ENCODE peak calls at places on chromosomes 13 and 19, in nine cellular contexts. F is sigmoid colon, Z is esophagus squamous epithelium, W is choroid plexus epithelial cell, R is ascending aorta, O is AG04450, I is dorsolateral prefrontal cortex, M is epithelial cell of esophagus, Q is thoracic aorta. N is an unnamed sample.

GRCh38 chr19:53870485-53870844 is 2.8 kb downstream of the MYADM start:
- DNase-seq in F (no peak), Z (no peak), W (no peak), R (no peak), O (no peak), I (no peak), M (no peak), Q (no peak), N (no peak)

GRCh38 chr19:13833330-13834265 is 38.4 kb downstream of the ZSWIM4 start:
- DNase-seq in F (peak), Z (peak), W (peak), R (peak), O (peak), I (peak), M (peak), Q (peak), N (no peak)

GRCh38 chr13:34357435-34358232 is 539.7 kb downstream of the RFC3 start:
- DNase-seq in F (no peak), Z (no peak), W (peak), R (no peak), O (peak), I (no peak), M (peak), Q (no peak), N (peak)

GRCh38 chr19:18357442-18358264 is 17.3 kb downstream of the PGPEP1 start:
- DNase-seq in F (no peak), Z (no peak), W (no peak), R (no peak), O (no peak), I (no peak), M (no peak), Q (no peak), N (no peak)

GRCh38 chr19:18704054-18704453 is 20.6 kb downstream of the CRTC1 start:
- DNase-seq in F (no peak), Z (no peak), W (no peak), R (no peak), O (no peak), I (no peak), M (peak), Q (no peak), N (no peak)

GRCh38 chr13:27341616-27342015 is 71.0 kb downstream of the RASL11A start:
- DNase-seq in F (no peak), Z (no peak), W (no peak), R (no peak), O (no peak), I (no peak), M (peak), Q (no peak), N (no peak)

GRCh38 chr13:100022798-100023197 is 41.2 kb downstream of the ZIC2 start:
- DNase-seq in F (no peak), Z (no peak), W (no peak), R (no peak), O (no peak), I (no peak), M (peak), Q (no peak), N (no peak)

GRCh38 chr19:53903055-53903680 is 5.9 kb upstream of the CACNG7 start:
- DNase-seq in F (no peak), Z (no peak), W (peak), R (no peak), O (no peak), I (no peak), M (peak), Q (no peak), N (no peak)

GRCh38 chr19:58561373-58562125 is 3.1 kb upstream of the UBE2M start:
- DNase-seq in F (no peak), Z (no peak), W (no peak), R (no peak), O (no peak), I (no peak), M (no peak), Q (no peak), N (no peak)

GRCh38 chr19:55691561-55692481 is 16.8 kb downstream of the EPN1 start:
- DNase-seq in F (peak), Z (no peak), W (no peak), R (no peak), O (no peak), I (no peak), M (no peak), Q (no peak), N (no peak)

GRCh38 chr13:101211261-101211660 is 205.0 kb downstream of the NALCN start:
- DNase-seq in F (no peak), Z (no peak), W (peak), R (no peak), O (no peak), I (no peak), M (peak), Q (no peak), N (no peak)

GRCh38 chr19:53881482-53882390 is at the start of gene PRKCG:
- DNase-seq in F (no peak), Z (no peak), W (no peak), R (no peak), O (no peak), I (peak), M (peak), Q (no peak), N (no peak)

GRCh38 chr19:30115947-30116346 is 173.9 kb downstream of the URI1 start:
- DNase-seq in F (no peak), Z (no peak), W (no peak), R (no peak), O (no peak), I (no peak), M (no peak), Q (no peak), N (no peak)

GRCh38 chr19:32870981-32871451 is 1.4 kb upstream of the SLC7A9 start:
- DNase-seq in F (no peak), Z (no peak), W (no peak), R (no peak), O (no peak), I (no peak), M (peak), Q (no peak), N (no peak)

GRCh38 chr19:8396563-8397203 is 6.5 kb downstream of the RAB11B start:
- DNase-seq in F (peak), Z (no peak), W (peak), R (no peak), O (no peak), I (peak), M (peak), Q (no peak), N (no peak)

GRCh38 chr13:75507027-75508001 is 25.3 kb upstream of the TBC1D4 start:
- DNase-seq in F (no peak), Z (no peak), W (no peak), R (no peak), O (no peak), I (no peak), M (peak), Q (no peak), N (no peak)

GRCh38 chr13:52344108-52344507 is 61.9 kb downstream of the THSD1 start:
- DNase-seq in F (no peak), Z (no peak), W (no peak), R (no peak), O (no peak), I (no peak), M (peak), Q (no peak), N (no peak)

GRCh38 chr19:44696939-44697669 is 1.8 kb upstream of the CEACAM16 start:
- DNase-seq in F (no peak), Z (no peak), W (peak), R (no peak), O (no peak), I (no peak), M (no peak), Q (no peak), N (no peak)

GRCh38 chr19:23882493-23882892 is 32.2 kb upstream of the ZNF726 start:
- DNase-seq in F (no peak), Z (no peak), W (no peak), R (no peak), O (no peak), I (no peak), M (no peak), Q (no peak), N (peak)

GRCh38 chr13:36913463-36913862 is 6.6 kb downstream of the SMAD9 start:
- DNase-seq in F (no peak), Z (no peak), W (no peak), R (no peak), O (no peak), I (no peak), M (no peak), Q (no peak), N (no peak)

GRCh38 chr13:46716821-46717220 is 80.1 kb downstream of the ESD start:
- DNase-seq in F (no peak), Z (no peak), W (no peak), R (no peak), O (no peak), I (no peak), M (no peak), Q (no peak), N (no peak)

GRCh38 chr19:47514151-47514868 is 553 bp downstream of the NAPA start:
- DNase-seq in F (peak), Z (no peak), W (no peak), R (no peak), O (no peak), I (no peak), M (no peak), Q (no peak), N (no peak)

GRCh38 chr13:94007072-94007471 is 472.4 kb downstream of the DCT start:
- DNase-seq in F (no peak), Z (no peak), W (no peak), R (no peak), O (no peak), I (no peak), M (no peak), Q (no peak), N (peak)

GRCh38 chr13:21344662-21345176 is 114.4 kb downstream of the ZDHHC20 start:
- DNase-seq in F (no peak), Z (no peak), W (no peak), R (no peak), O (no peak), I (no peak), M (no peak), Q (no peak), N (no peak)

GRCh38 chr19:19540707-19541515 is 2.8 kb downstream of the CILP2 start:
- DNase-seq in F (no peak), Z (no peak), W (peak), R (no peak), O (no peak), I (no peak), M (peak), Q (no peak), N (no peak)

GRCh38 chr13:114112826-114113322 is 19.5 kb downstream of the RASA3 start:
- DNase-seq in F (peak), Z (no peak), W (no peak), R (peak), O (no peak), I (no peak), M (no peak), Q (no peak), N (no peak)

GRCh38 chr13:33992891-33993336 is 175.0 kb downstream of the RFC3 start:
- DNase-seq in F (no peak), Z (no peak), W (no peak), R (no peak), O (no peak), I (no peak), M (no peak), Q (no peak), N (no peak)

GRCh38 chr19:48069435-48069834 is 25.6 kb upstream of the CABP5 start:
- DNase-seq in F (no peak), Z (no peak), W (no peak), R (no peak), O (no peak), I (no peak), M (no peak), Q (no peak), N (no peak)

GRCh38 chr13:94209110-94209509 is 270.4 kb downstream of the DCT start:
- DNase-seq in F (no peak), Z (no peak), W (peak), R (no peak), O (no peak), I (no peak), M (peak), Q (no peak), N (no peak)

GRCh38 chr13:20049558-20050473 is 91.3 kb downstream of the ZMYM2 start:
- DNase-seq in F (no peak), Z (no peak), W (peak), R (no peak), O (no peak), I (no peak), M (no peak), Q (no peak), N (no peak)

GRCh38 chr19:39544201-39544903 is 4.4 kb upstream of the EID2 start:
- DNase-seq in F (no peak), Z (no peak), W (peak), R (no peak), O (no peak), I (no peak), M (peak), Q (no peak), N (no peak)

GRCh38 chr19:32543107-32543900 is 37.7 kb upstream of the PDCD5 start:
- DNase-seq in F (no peak), Z (no peak), W (peak), R (no peak), O (no peak), I (no peak), M (peak), Q (no peak), N (no peak)

GRCh38 chr13:74250738-74251190 is 116.6 kb upstream of the KLF12 start:
- DNase-seq in F (no peak), Z (no peak), W (peak), R (no peak), O (no peak), I (no peak), M (peak), Q (no peak), N (no peak)

GRCh38 chr19:14150041-14150769 is 13.8 kb upstream of the ASF1B start:
- DNase-seq in F (no peak), Z (no peak), W (no peak), R (no peak), O (no peak), I (no peak), M (no peak), Q (no peak), N (no peak)

GRCh38 chr13:59477011-59477410 is 686.7 kb downstream of the DIAPH3 start:
- DNase-seq in F (no peak), Z (no peak), W (peak), R (no peak), O (no peak), I (no peak), M (no peak), Q (no peak), N (no peak)

GRCh38 chr13:108113407-108113806 is 101.9 kb downstream of the LIG4 start:
- DNase-seq in F (no peak), Z (no peak), W (no peak), R (no peak), O (no peak), I (no peak), M (peak), Q (no peak), N (no peak)

GRCh38 chr19:45779231-45780145 is 2.8 kb downstream of the DMPK start:
- DNase-seq in F (peak), Z (peak), W (peak), R (peak), O (no peak), I (no peak), M (peak), Q (peak), N (no peak)
- TF ChIP-seq CTCF in F (peak), Z (peak), W (peak), R (peak), O (no peak), I (no peak), M (peak), Q (peak), N (peak)

GRCh38 chr13:30307966-30308290 is 577 bp upstream of the KATNAL1 start:
- DNase-seq in F (no peak), Z (no peak), W (no peak), R (no peak), O (no peak), I (no peak), M (no peak), Q (no peak), N (no peak)

GRCh38 chr13:30306762-30307193 is 573 bp downstream of the KATNAL1 start:
- DNase-seq in F (peak), Z (peak), W (peak), R (peak), O (peak), I (peak), M (peak), Q (peak), N (peak)

GRCh38 chr13:30305456-30305855 is 1.9 kb downstream of the KATNAL1 start:
- DNase-seq in F (no peak), Z (no peak), W (no peak), R (no peak), O (no peak), I (no peak), M (no peak), Q (no peak), N (no peak)

GRCh38 chr13:30307194-30307965 is at the start of gene KATNAL1:
- DNase-seq in F (peak), Z (peak), W (peak), R (peak), O (no peak), I (peak), M (peak), Q (peak), N (no peak)

GRCh38 chr13:30308548-30308947 is 1.2 kb upstream of the KATNAL1 start:
- DNase-seq in F (no peak), Z (no peak), W (peak), R (no peak), O (no peak), I (no peak), M (peak), Q (no peak), N (no peak)
- H3K4me3 ChIP-seq in F (no peak), Z (no peak), W (no peak), R (no peak), O (no peak), I (peak), M (no peak), Q (no peak), N (no peak)

DNA sequence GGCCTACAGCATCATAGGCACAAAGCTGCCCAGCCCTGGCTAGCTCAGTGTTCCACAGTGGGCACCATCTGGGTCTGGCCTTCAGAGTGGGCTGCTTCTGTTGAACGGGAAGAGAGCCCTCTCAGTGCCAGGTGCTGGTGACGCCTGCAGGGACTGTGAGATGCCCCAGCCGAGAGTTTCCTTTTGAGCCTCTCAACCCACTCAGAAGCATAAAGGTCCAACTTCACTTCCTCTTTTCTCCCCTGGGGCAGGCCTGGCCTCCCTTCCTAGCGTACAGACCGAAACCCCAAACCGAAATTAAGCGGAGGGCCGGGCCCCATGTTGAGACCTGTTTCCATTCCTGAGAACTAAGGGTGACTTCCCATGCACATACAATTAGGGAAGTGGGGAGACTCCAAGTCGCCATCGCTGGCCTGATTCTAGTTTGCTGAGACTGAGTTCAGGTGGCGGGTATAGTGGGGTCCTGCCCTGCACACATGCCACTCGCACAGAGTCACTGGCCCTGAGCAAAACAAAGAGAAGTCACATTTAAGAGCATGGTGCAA is 6.9 kb downstream of the RAB8A start:
- DNase-seq in F (no peak), Z (peak), W (no peak), R (no peak), O (no peak), I (no peak), M (no peak), Q (no peak), N (no peak)
- TF ChIP-seq CTCF in F (no peak), Z (no peak), W (no peak), R (no peak), O (no peak), I (no peak), M (no peak), Q (no peak), N (no peak)

GRCh38 chr19:10141973-10142372 is 22.3 kb upstream of the EIF3G start:
- DNase-seq in F (no peak), Z (no peak), W (no peak), R (no peak), O (no peak), I (no peak), M (no peak), Q (no peak), N (no peak)

GRCh38 chr19:10145031-10145430 is 25.3 kb upstream of the EIF3G start:
- DNase-seq in F (no peak), Z (no peak), W (no peak), R (no peak), O (no peak), I (no peak), M (no peak), Q (no peak), N (no peak)

GRCh38 chr19:10141479-10141878 is 21.8 kb upstream of the EIF3G start:
- DNase-seq in F (no peak), Z (no peak), W (no peak), R (no peak), O (no peak), I (no peak), M (no peak), Q (no peak), N (no peak)

GRCh38 chr19:10142701-10143375 is 23.1 kb upstream of the EIF3G start:
- DNase-seq in F (no peak), Z (no peak), W (no peak), R (no peak), O (no peak), I (no peak), M (no peak), Q (no peak), N (no peak)

GRCh38 chr19:10143700-10144099 is 24.0 kb upstream of the EIF3G start:
- DNase-seq in F (no peak), Z (no peak), W (no peak), R (no peak), O (no peak), I (no peak), M (no peak), Q (no peak), N (no peak)
- H3K4me3 ChIP-seq in F (no peak), Z (no peak), W (no peak), R (no peak), O (no peak), I (no peak), M (no peak), Q (no peak), N (no peak)

GRCh38 chr19:4496304-4496703 is 22.0 kb downstream of the PLIN4 start:
- DNase-seq in F (no peak), Z (no peak), W (no peak), R (no peak), O (no peak), I (no peak), M (no peak), Q (no peak), N (no peak)

GRCh38 chr19:4494691-4495064 is 22.6 kb downstream of the HDGFL2 start:
- DNase-seq in F (no peak), Z (no peak), W (no peak), R (no peak), O (no peak), I (no peak), M (no peak), Q (no peak), N (no peak)

GRCh38 chr19:4493929-4494690 is 22.0 kb downstream of the HDGFL2 start:
- DNase-seq in F (no peak), Z (no peak), W (no peak), R (no peak), O (no peak), I (no peak), M (no peak), Q (no peak), N (no peak)

GRCh38 chr19:4493104-4493928 is 21.2 kb downstream of the HDGFL2 start:
- DNase-seq in F (no peak), Z (no peak), W (no peak), R (no peak), O (no peak), I (no peak), M (no peak), Q (no peak), N (no peak)

GRCh38 chr19:4495471-4495870 is 22.8 kb downstream of the PLIN4 start:
- DNase-seq in F (no peak), Z (no peak), W (no peak), R (no peak), O (no peak), I (no peak), M (peak), Q (no peak), N (no peak)
- TF ChIP-seq CTCF in F (no peak), Z (peak), W (peak), R (no peak), O (no peak), I (no peak), M (peak), Q (no peak), N (peak)

N was measured in epithelial cell of proximal tubule.